ENCODE peak calls at places on chromosomes 13 and 19, in five cellular contexts. M is AG09309, T is dorsolateral prefrontal cortex, F is psoas muscle, Y is fibroblast of lung. E is an unnamed sample.

GRCh38 chr13:79810671-79811070 is 329.7 kb downstream of the NDFIP2 start:
- DNase-seq in M (peak; percentile 29), T (no peak), F (no peak), Y (peak; percentile 77), E (peak; percentile 32)

GRCh38 chr19:47471733-47472457 is at the start of gene SLC8A2:
- DNase-seq in M (peak; percentile 21), T (peak; percentile 70), F (peak; percentile 43), Y (peak; percentile 84), E (no peak)

GRCh38 chr13:41962994-41963393 is 2.1 kb upstream of the VWA8 start:
- DNase-seq in M (no peak), T (no peak), F (no peak), Y (no peak), E (no peak)

GRCh38 chr19:55027472-55028337 is 10.4 kb downstream of the GP6 start:
- DNase-seq in M (no peak), T (no peak), F (no peak), Y (no peak), E (no peak)

GRCh38 chr13:95603887-95604533 is 40.5 kb downstream of the DZIP1 start:
- DNase-seq in M (no peak), T (peak; percentile 28), F (no peak), Y (peak; percentile 80), E (no peak)

GRCh38 chr19:47275866-47276461 is 1.3 kb downstream of the INAFM1 start:
- DNase-seq in M (peak; percentile 41), T (no peak), F (peak; percentile 77), Y (peak; percentile 73), E (no peak)

GRCh38 chr19:50870417-50871089 is 2.7 kb upstream of the KLK2 start:
- DNase-seq in M (no peak), T (no peak), F (no peak), Y (no peak), E (no peak)

GRCh38 chr19:45075215-45076028 is 856 bp downstream of the ZNF296 start:
- DNase-seq in M (no peak), T (no peak), F (peak; percentile 73), Y (peak; percentile 26), E (no peak)

GRCh38 chr19:32651729-32652140 is 23.2 kb downstream of the ANKRD27 start:
- DNase-seq in M (no peak), T (peak; percentile 46), F (no peak), Y (peak; percentile 23), E (no peak)

GRCh38 chr13:60112771-60113170 is 51.0 kb downstream of the DIAPH3 start:
- DNase-seq in M (no peak), T (no peak), F (no peak), Y (peak; percentile 65), E (no peak)

GRCh38 chr13:32246468-32246867 is 68.7 kb downstream of the ZAR1L start:
- DNase-seq in M (no peak), T (peak; percentile 40), F (peak; percentile 38), Y (peak; percentile 67), E (no peak)

GRCh38 chr13:71851541-71851940 is 15.5 kb downstream of the DACH1 start:
- DNase-seq in M (no peak), T (no peak), F (no peak), Y (no peak), E (no peak)

GRCh38 chr13:27446986-27447583 is 3.3 kb downstream of the MTIF3 start:
- DNase-seq in M (no peak), T (no peak), F (no peak), Y (no peak), E (no peak)

GRCh38 chr13:27448308-27448707 is 2.1 kb downstream of the MTIF3 start:
- DNase-seq in M (no peak), T (no peak), F (no peak), Y (no peak), E (no peak)

GRCh38 chr13:27440408-27440807 is 10.0 kb downstream of the MTIF3 start:
- DNase-seq in M (no peak), T (no peak), F (no peak), Y (no peak), E (no peak)

GRCh38 chr13:27442071-27442647 is 8.2 kb downstream of the MTIF3 start:
- DNase-seq in M (no peak), T (no peak), F (no peak), Y (no peak), E (no peak)

DNA sequence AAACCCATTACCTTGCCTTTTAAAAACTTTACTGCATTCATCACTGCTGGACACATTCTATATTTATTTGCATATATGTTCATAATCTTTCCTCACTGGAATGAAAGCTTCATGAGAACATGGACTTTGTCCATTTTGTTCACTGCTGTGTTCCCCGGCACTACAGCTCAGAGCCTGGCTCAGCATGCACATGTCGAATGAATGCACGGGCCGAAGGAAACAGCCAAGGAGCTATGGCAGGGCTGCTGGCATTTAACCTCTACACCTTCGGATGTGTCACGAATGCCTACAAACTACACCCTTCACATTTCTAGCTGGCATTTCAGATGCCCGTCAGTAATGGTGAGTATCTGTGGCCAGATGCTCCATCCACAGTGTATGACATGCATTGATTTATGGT is 7.6 kb downstream of the MTIF3 start:
- DNase-seq in M (no peak), T (no peak), F (no peak), Y (no peak), E (no peak)
- H3K4me3 ChIP-seq in M (no peak overlapping the region), T (no peak overlapping the region), F (no peak overlapping the region), Y (no peak overlapping the region), E (no peak overlapping the region)

GRCh38 chr13:57823704-57824103 is 192.2 kb downstream of the PCDH17 start:
- DNase-seq in M (no peak), T (no peak), F (no peak), Y (no peak), E (no peak)

GRCh38 chr13:57820924-57821323 is 189.4 kb downstream of the PCDH17 start:
- DNase-seq in M (no peak), T (no peak), F (no peak), Y (no peak), E (no peak)

GRCh38 chr13:57829496-57829895 is 198.0 kb downstream of the PCDH17 start:
- DNase-seq in M (no peak), T (no peak), F (no peak), Y (peak; percentile 66), E (no peak)

GRCh38 chr13:57824121-57824520 is 192.6 kb downstream of the PCDH17 start:
- DNase-seq in M (no peak), T (no peak), F (no peak), Y (no peak), E (no peak)

DNA sequence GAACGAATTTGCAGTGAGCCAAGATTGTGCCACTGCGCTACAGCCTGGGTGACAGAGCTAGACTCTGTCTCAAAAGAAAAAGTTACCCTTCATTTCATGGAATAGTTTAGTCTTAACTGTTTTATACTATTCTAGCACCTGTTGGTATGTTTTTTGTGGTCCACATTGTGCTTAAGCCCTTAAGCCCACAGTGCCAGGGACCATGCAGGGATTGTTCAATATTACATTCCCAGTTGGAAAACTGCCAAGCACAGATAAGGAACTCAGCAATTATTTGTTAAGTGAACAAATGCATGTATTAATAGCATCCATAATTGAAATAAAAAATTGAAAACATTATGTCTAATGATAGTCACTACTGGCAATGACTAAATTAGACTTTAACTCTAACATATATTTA is 193.5 kb downstream of the PCDH17 start:
- DNase-seq in M (no peak), T (no peak), F (no peak), Y (no peak), E (no peak)
- TF ChIP-seq CTCF in M (no peak), T (no peak), F (no peak), Y (no peak), E (no peak)

DNA sequence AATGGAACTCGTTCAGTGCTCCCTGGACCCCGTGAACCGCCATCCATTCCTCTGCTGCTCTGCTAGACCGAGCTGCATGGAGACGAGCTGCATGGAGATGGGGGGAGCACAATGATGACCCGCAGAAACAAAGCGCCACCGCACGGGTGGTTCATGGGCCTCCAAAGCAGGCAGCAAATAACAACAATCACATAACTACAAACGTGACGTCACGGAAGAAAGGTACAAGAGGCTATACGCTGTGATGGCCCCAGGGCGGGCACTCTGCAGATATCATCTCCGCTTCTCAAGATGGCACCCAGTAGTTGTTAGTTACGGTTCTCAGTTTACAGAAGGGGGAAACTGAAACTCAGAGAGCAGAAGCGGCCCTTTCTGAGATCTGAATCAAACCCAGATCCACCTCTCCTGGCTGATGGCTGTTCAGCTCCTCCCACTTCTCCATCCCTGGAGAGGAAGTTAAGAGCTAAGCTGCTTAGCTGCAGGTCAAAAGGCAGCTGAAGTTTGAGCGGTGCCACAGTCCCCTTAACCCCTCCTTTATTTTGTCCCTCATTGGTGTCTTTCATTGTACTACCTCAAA is 1.7 kb downstream of the ATP13A1 start:
- DNase-seq in M (no peak), T (no peak), F (no peak), Y (no peak), E (no peak)
- H3K4me3 ChIP-seq in M (no peak overlapping the region), T (peak overlapping the region; percentile 28), F (peak overlapping the region; percentile 99), Y (peak overlapping the region; percentile 70), E (no peak overlapping the region)

GRCh38 chr19:22545751-22546150 is 88.4 kb upstream of the ZNF492 start:
- DNase-seq in M (no peak), T (peak; percentile 62), F (no peak), Y (peak; percentile 0), E (no peak)
- TF ChIP-seq CTCF in M (peak; percentile 33), T (peak; percentile 48), F (peak; percentile 29), Y (peak; percentile 10), E (peak; percentile 14)

GRCh38 chr13:109158383-109158782 is 529.0 kb downstream of the MYO16 start:
- DNase-seq in M (no peak), T (no peak), F (no peak), Y (no peak), E (no peak)
- H3K4me3 ChIP-seq in M (no peak overlapping the region), T (no peak overlapping the region), F (no peak overlapping the region), Y (no peak overlapping the region), E (no peak overlapping the region)

GRCh38 chr13:102484329-102484728 is 82.5 kb upstream of the FGF14 start:
- DNase-seq in M (no peak), T (no peak), F (no peak), Y (peak; percentile 2), E (no peak)
- TF ChIP-seq CTCF in M (no peak), T (no peak), F (no peak), Y (peak; percentile 48), E (peak; percentile 4)

DNA sequence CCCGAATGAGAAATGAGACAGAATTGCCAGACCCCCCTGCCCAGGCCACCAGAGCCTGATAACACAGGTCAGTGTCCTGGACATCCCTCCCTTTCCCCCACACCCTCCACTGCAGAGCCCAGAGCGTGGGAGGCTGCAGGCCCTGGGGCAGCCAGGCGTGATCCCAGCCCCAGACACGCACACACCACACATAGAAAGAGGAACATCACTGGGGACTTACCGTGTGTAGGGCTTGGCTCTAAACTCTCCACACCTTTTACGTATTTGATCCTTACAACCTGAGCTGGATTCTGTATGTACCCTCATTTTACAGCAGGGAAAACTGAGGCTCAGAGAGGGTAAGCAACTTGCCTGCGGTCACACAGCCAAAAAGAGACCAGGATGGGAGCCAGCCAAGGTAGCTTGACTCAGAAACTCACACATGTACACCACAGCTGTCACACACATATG is 334 bp upstream of the ANGPTL6 start:
- DNase-seq in M (no peak), T (no peak), F (no peak), Y (no peak), E (no peak)
- H3K4me3 ChIP-seq in M (no peak overlapping the region), T (no peak overlapping the region), F (no peak overlapping the region), Y (no peak overlapping the region), E (no peak overlapping the region)

E was measured in BJ.